ENCODE peak calls at places on chromosomes 2 and 18, in five cellular contexts. H is psoas muscle, Z is mesendoderm, W is ACHN, R is T follicular helper cell. L is an unnamed sample.

GRCh38 chr2:238879020-238879419 is 31.1 kb downstream of the TWIST2 start:
- DNase-seq in R (no peak), H (no peak), Z (no peak), W (no peak), L (no peak)

GRCh38 chr2:232230557-232230956 is 148.0 kb upstream of the ALPP start:
- DNase-seq in H (no peak), R (no peak), W (peak), Z (peak), L (no peak)

GRCh38 chr18:47929681-47930085 is 776 bp downstream of the SMAD2 start:
- DNase-seq in Z (no peak), R (no peak), W (peak), H (no peak), L (peak)

GRCh38 chr2:223055836-223056235 is 3.8 kb downstream of the KCNE4 start:
- DNase-seq in W (no peak), R (no peak), H (no peak), Z (no peak), L (no peak)

GRCh38 chr18:8869696-8870095 is 164.3 kb downstream of the MTCL1 start:
- DNase-seq in R (no peak), W (no peak), H (no peak), Z (no peak), L (no peak)

GRCh38 chr18:12307871-12308385 is at the start of gene TUBB6:
- DNase-seq in W (peak), H (peak), R (no peak), Z (peak), L (peak)

GRCh38 chr18:73778052-73778395 is 369.6 kb downstream of the FBXO15 start:
- DNase-seq in Z (no peak), H (no peak), W (no peak), R (no peak), L (no peak)

GRCh38 chr2:12486205-12487118 is 230.3 kb upstream of the TRIB2 start:
- DNase-seq in R (no peak), W (no peak), H (no peak), Z (peak), L (peak)

GRCh38 chr2:19532797-19533196 is 174.4 kb upstream of the OSR1 start:
- DNase-seq in H (no peak), R (no peak), W (no peak), Z (no peak), L (peak)

GRCh38 chr18:55859116-55859515 is 271.1 kb upstream of the TCF4 start:
- DNase-seq in W (no peak), Z (no peak), R (no peak), H (no peak), L (no peak)

GRCh38 chr2:184357033-184357432 is 241.3 kb upstream of the ZNF804A start:
- DNase-seq in Z (no peak), W (no peak), R (no peak), H (no peak), L (no peak)

GRCh38 chr2:159468257-159468656 is 148.1 kb downstream of the BAZ2B start:
- DNase-seq in H (no peak), W (no peak), Z (no peak), R (no peak), L (no peak)

GRCh38 chr2:22788749-22789148 is 596.2 kb upstream of the KLHL29 start:
- DNase-seq in W (no peak), Z (no peak), H (no peak), R (no peak), L (no peak)

GRCh38 chr18:31683968-31684278 is 458 bp downstream of the B4GALT6 start:
- DNase-seq in R (no peak), H (no peak), W (no peak), Z (no peak), L (no peak)

GRCh38 chr18:75293591-75293990 is 83.0 kb downstream of the TSHZ1 start:
- DNase-seq in Z (no peak), H (no peak), W (peak), R (no peak), L (peak)

GRCh38 chr2:218811382-218811781 is 20.2 kb downstream of the PRKAG3 start:
- DNase-seq in Z (no peak), R (no peak), H (no peak), W (no peak), L (no peak)

GRCh38 chr2:142165790-142166189 is 35.0 kb upstream of the LRP1B start:
- DNase-seq in W (peak), R (no peak), H (no peak), Z (peak), L (peak)

GRCh38 chr18:79485788-79486355 is 90.1 kb downstream of the NFATC1 start:
- DNase-seq in Z (no peak), R (no peak), W (no peak), H (no peak), L (peak)

GRCh38 chr2:216687646-216688045 is 7.7 kb downstream of the IGFBP5 start:
- DNase-seq in W (peak), R (no peak), H (no peak), Z (peak), L (no peak)

GRCh38 chr2:118266086-118266485 is 177.8 kb downstream of the INSIG2 start:
- DNase-seq in W (no peak), H (no peak), R (no peak), Z (no peak), L (no peak)

GRCh38 chr2:241445426-241445825 is 63.0 kb downstream of the STK25 start:
- DNase-seq in Z (no peak), H (no peak), R (no peak), W (no peak), L (no peak)

GRCh38 chr2:109537565-109538221 is 76.1 kb downstream of the SEPTIN10 start:
- DNase-seq in R (no peak), H (no peak), Z (no peak), W (no peak), L (no peak)

GRCh38 chr18:72470391-72470790 is 73.8 kb downstream of the CBLN2 start:
- DNase-seq in W (no peak), Z (no peak), R (no peak), H (no peak), L (no peak)

GRCh38 chr2:74399785-74400184 is 19.7 kb upstream of the DCTN1 start:
- DNase-seq in Z (peak), W (peak), R (no peak), H (no peak), L (no peak)